ENCODE peak calls at places on chromosomes 12 and 14, in eight cellular contexts. One of them, this sample, is unnamed. For H3K4me1, the result is how much of the 10 kb centered on the place peaks cover.

GRCh38 chr14:35254736-35255135 is 37.4 kb upstream of the PSMA6 start:
- DNase-seq in right atrium auricular region: no peak
- DNase-seq in astrocyte: no peak
- DNase-seq in uterus: no peak
- DNase-seq in fibroblast of lung: no peak
- DNase-seq in neural progenitor cell: no peak
- DNase-seq in lung: no peak
- DNase-seq in esophagus squamous epithelium: no peak
- DNase-seq in this sample: no peak

GRCh38 chr12:46089414-46090162 is 99.2 kb upstream of the SCAF11 start:
- DNase-seq in right atrium auricular region: no peak
- DNase-seq in astrocyte: no peak
- DNase-seq in uterus: no peak
- DNase-seq in fibroblast of lung: no peak
- DNase-seq in neural progenitor cell: no peak
- DNase-seq in lung: no peak
- DNase-seq in esophagus squamous epithelium: no peak
- DNase-seq in this sample: no peak

GRCh38 chr14:106518054-106518943 is 991.9 kb downstream of the TMEM121 start:
- DNase-seq in right atrium auricular region: no peak
- DNase-seq in astrocyte: no peak
- DNase-seq in uterus: no peak
- DNase-seq in fibroblast of lung: no peak
- DNase-seq in neural progenitor cell: no peak
- DNase-seq in lung: peak
- DNase-seq in esophagus squamous epithelium: no peak
- DNase-seq in this sample: no peak

GRCh38 chr12:6769003-6769389 is 2.8 kb downstream of the PTMS start:
- DNase-seq in right atrium auricular region: no peak
- DNase-seq in astrocyte: peak
- DNase-seq in uterus: peak
- DNase-seq in fibroblast of lung: no peak
- DNase-seq in neural progenitor cell: peak
- DNase-seq in lung: no peak
- DNase-seq in esophagus squamous epithelium: no peak
- DNase-seq in this sample: peak

GRCh38 chr14:97692084-97692483 is 894.9 kb downstream of the VRK1 start:
- DNase-seq in right atrium auricular region: no peak
- DNase-seq in astrocyte: no peak
- DNase-seq in uterus: no peak
- DNase-seq in fibroblast of lung: no peak
- DNase-seq in neural progenitor cell: no peak
- DNase-seq in lung: no peak
- DNase-seq in esophagus squamous epithelium: no peak
- DNase-seq in this sample: no peak

GRCh38 chr12:130281157-130281799 is 56.4 kb upstream of the PIWIL1 start:
- DNase-seq in right atrium auricular region: no peak
- DNase-seq in astrocyte: no peak
- DNase-seq in uterus: no peak
- DNase-seq in fibroblast of lung: no peak
- DNase-seq in neural progenitor cell: peak
- DNase-seq in lung: no peak
- DNase-seq in esophagus squamous epithelium: no peak
- DNase-seq in this sample: no peak

GRCh38 chr14:71753976-71754375 is 178.3 kb upstream of the RGS6 start:
- DNase-seq in right atrium auricular region: no peak
- DNase-seq in astrocyte: no peak
- DNase-seq in uterus: no peak
- DNase-seq in fibroblast of lung: no peak
- DNase-seq in neural progenitor cell: no peak
- DNase-seq in lung: no peak
- DNase-seq in esophagus squamous epithelium: no peak
- DNase-seq in this sample: no peak

GRCh38 chr14:33618361-33619095 is 332.3 kb downstream of the EGLN3 start:
- DNase-seq in right atrium auricular region: no peak
- DNase-seq in astrocyte: peak
- DNase-seq in uterus: no peak
- DNase-seq in fibroblast of lung: no peak
- DNase-seq in neural progenitor cell: no peak
- DNase-seq in lung: no peak
- DNase-seq in esophagus squamous epithelium: no peak
- DNase-seq in this sample: no peak

GRCh38 chr14:105212541-105213305 is 31.6 kb upstream of the NUDT14 start:
- DNase-seq in right atrium auricular region: no peak
- DNase-seq in astrocyte: no peak
- DNase-seq in uterus: no peak
- DNase-seq in fibroblast of lung: no peak
- DNase-seq in neural progenitor cell: no peak
- DNase-seq in lung: no peak
- DNase-seq in esophagus squamous epithelium: no peak
- DNase-seq in this sample: no peak

GRCh38 chr12:49801141-49802063 is 26.8 kb downstream of the NCKAP5L start:
- DNase-seq in right atrium auricular region: no peak
- DNase-seq in astrocyte: no peak
- DNase-seq in uterus: no peak
- DNase-seq in fibroblast of lung: no peak
- DNase-seq in neural progenitor cell: no peak
- DNase-seq in lung: no peak
- DNase-seq in esophagus squamous epithelium: no peak
- DNase-seq in this sample: no peak

GRCh38 chr12:46400406-46400805 is 27.8 kb upstream of the SLC38A2 start:
- DNase-seq in right atrium auricular region: no peak
- DNase-seq in astrocyte: peak
- DNase-seq in uterus: no peak
- DNase-seq in fibroblast of lung: peak
- DNase-seq in neural progenitor cell: no peak
- DNase-seq in lung: no peak
- DNase-seq in esophagus squamous epithelium: no peak
- DNase-seq in this sample: no peak

GRCh38 chr14:73725116-73726024 is 11.2 kb upstream of the PNMA1 start:
- DNase-seq in right atrium auricular region: no peak
- DNase-seq in astrocyte: peak
- DNase-seq in uterus: no peak
- DNase-seq in fibroblast of lung: peak
- DNase-seq in neural progenitor cell: no peak
- DNase-seq in lung: no peak
- DNase-seq in esophagus squamous epithelium: no peak
- DNase-seq in this sample: no peak

GRCh38 chr14:98137626-98138025 is 1134.4 kb downstream of the BCL11B start:
- DNase-seq in right atrium auricular region: no peak
- DNase-seq in astrocyte: no peak
- DNase-seq in uterus: no peak
- DNase-seq in fibroblast of lung: no peak
- DNase-seq in neural progenitor cell: no peak
- DNase-seq in lung: no peak
- DNase-seq in esophagus squamous epithelium: no peak
- DNase-seq in this sample: no peak

GRCh38 chr12:93851245-93851665 is 174.1 kb downstream of the CRADD start:
- DNase-seq in right atrium auricular region: no peak
- DNase-seq in astrocyte: no peak
- DNase-seq in uterus: no peak
- DNase-seq in fibroblast of lung: no peak
- DNase-seq in neural progenitor cell: no peak
- DNase-seq in lung: no peak
- DNase-seq in esophagus squamous epithelium: no peak
- DNase-seq in this sample: no peak

GRCh38 chr12:124419292-124420040 is 124.6 kb downstream of the RFLNA start:
- DNase-seq in right atrium auricular region: no peak
- DNase-seq in astrocyte: no peak
- DNase-seq in uterus: no peak
- DNase-seq in fibroblast of lung: peak
- DNase-seq in neural progenitor cell: no peak
- DNase-seq in lung: no peak
- DNase-seq in esophagus squamous epithelium: no peak
- DNase-seq in this sample: no peak

GRCh38 chr12:54393743-54394142 is 9.2 kb upstream of the ZNF385A start:
- DNase-seq in right atrium auricular region: no peak
- DNase-seq in astrocyte: no peak
- DNase-seq in uterus: no peak
- DNase-seq in fibroblast of lung: no peak
- DNase-seq in neural progenitor cell: no peak
- DNase-seq in lung: no peak
- DNase-seq in esophagus squamous epithelium: no peak
- DNase-seq in this sample: no peak

GRCh38 chr12:15600223-15600935 is 188.8 kb downstream of the EPS8 start:
- DNase-seq in right atrium auricular region: no peak
- DNase-seq in astrocyte: no peak
- DNase-seq in uterus: no peak
- DNase-seq in fibroblast of lung: no peak
- DNase-seq in neural progenitor cell: no peak
- DNase-seq in lung: no peak
- DNase-seq in esophagus squamous epithelium: no peak
- DNase-seq in this sample: no peak

GRCh38 chr14:80388980-80389711 is 177.8 kb upstream of the DIO2 start:
- DNase-seq in right atrium auricular region: no peak
- DNase-seq in astrocyte: peak
- DNase-seq in uterus: no peak
- DNase-seq in fibroblast of lung: peak
- DNase-seq in neural progenitor cell: no peak
- DNase-seq in lung: no peak
- DNase-seq in esophagus squamous epithelium: no peak
- DNase-seq in this sample: no peak

GRCh38 chr12:2682301-2683282 is 112.2 kb upstream of the FKBP4 start:
- DNase-seq in right atrium auricular region: peak
- DNase-seq in astrocyte: peak
- DNase-seq in uterus: no peak
- DNase-seq in fibroblast of lung: peak
- DNase-seq in neural progenitor cell: peak
- DNase-seq in lung: peak
- DNase-seq in esophagus squamous epithelium: no peak
- DNase-seq in this sample: no peak

DNA sequence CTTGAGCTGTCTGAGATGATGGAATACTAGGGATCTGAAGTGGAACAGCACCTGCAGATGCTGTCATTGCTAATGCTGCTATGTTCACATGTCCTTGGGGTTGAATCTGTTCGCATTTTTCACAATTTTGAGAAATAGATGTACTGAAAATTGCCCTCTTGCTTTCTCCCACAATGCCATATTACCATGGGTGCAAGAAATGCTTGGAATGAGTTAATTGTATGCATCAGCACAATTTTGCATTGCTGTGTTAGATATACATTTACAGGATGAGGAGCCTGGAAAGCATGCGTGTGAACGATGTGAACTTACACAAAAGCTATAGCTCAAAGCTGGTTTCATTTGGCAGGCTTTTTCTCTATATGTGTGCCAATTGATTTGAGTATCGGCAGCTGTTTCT is 105.7 kb downstream of the FGD4 start:
- DNase-seq in right atrium auricular region: no peak
- DNase-seq in astrocyte: no peak
- DNase-seq in uterus: no peak
- DNase-seq in fibroblast of lung: peak
- DNase-seq in neural progenitor cell: no peak
- DNase-seq in lung: no peak
- DNase-seq in esophagus squamous epithelium: no peak
- DNase-seq in this sample: no peak
- H3K4me3 ChIP-seq in right atrium auricular region: no peak
- H3K4me3 ChIP-seq in astrocyte: no peak
- H3K4me3 ChIP-seq in uterus: no peak
- H3K4me3 ChIP-seq in fibroblast of lung: no peak
- H3K4me3 ChIP-seq in neural progenitor cell: peak
- H3K4me3 ChIP-seq in lung: no peak
- H3K4me3 ChIP-seq in esophagus squamous epithelium: no peak
- H3K4me3 ChIP-seq in this sample: no peak

GRCh38 chr12:113818833-113819232 is 147.3 kb downstream of the RBM19 start:
- DNase-seq in right atrium auricular region: no peak
- DNase-seq in astrocyte: no peak
- DNase-seq in uterus: no peak
- DNase-seq in fibroblast of lung: no peak
- DNase-seq in neural progenitor cell: peak
- DNase-seq in lung: no peak
- DNase-seq in esophagus squamous epithelium: no peak
- DNase-seq in this sample: no peak
- TF ChIP-seq CTCF in right atrium auricular region: no peak
- TF ChIP-seq CTCF in astrocyte: no peak
- TF ChIP-seq CTCF in uterus: no peak
- TF ChIP-seq CTCF in fibroblast of lung: no peak
- TF ChIP-seq CTCF in neural progenitor cell: peak
- TF ChIP-seq CTCF in lung: no peak
- TF ChIP-seq CTCF in esophagus squamous epithelium: no peak
- TF ChIP-seq CTCF in this sample: no peak

GRCh38 chr14:23639891-23640523 is 3.8 kb downstream of the DHRS2 start:
- DNase-seq in right atrium auricular region: no peak
- DNase-seq in astrocyte: no peak
- DNase-seq in uterus: no peak
- DNase-seq in fibroblast of lung: no peak
- DNase-seq in neural progenitor cell: no peak
- DNase-seq in lung: no peak
- DNase-seq in esophagus squamous epithelium: no peak
- DNase-seq in this sample: no peak
- H3K4me1 ChIP-seq in right atrium auricular region: under half
- H3K4me1 ChIP-seq in astrocyte: under half
- H3K4me1 ChIP-seq in uterus: under half
- H3K4me1 ChIP-seq in fibroblast of lung: under half
- H3K4me1 ChIP-seq in neural progenitor cell: under half
- H3K4me1 ChIP-seq in lung: under half
- H3K4me1 ChIP-seq in esophagus squamous epithelium: under half
- H3K4me1 ChIP-seq in this sample: under half

GRCh38 chr12:132583311-132583710 is 27.1 kb downstream of the LRCOL1 start:
- DNase-seq in right atrium auricular region: no peak
- DNase-seq in astrocyte: no peak
- DNase-seq in uterus: no peak
- DNase-seq in fibroblast of lung: no peak
- DNase-seq in neural progenitor cell: peak
- DNase-seq in lung: no peak
- DNase-seq in esophagus squamous epithelium: no peak
- DNase-seq in this sample: no peak

GRCh38 chr12:132580701-132581292 is 29.6 kb downstream of the LRCOL1 start:
- DNase-seq in right atrium auricular region: no peak
- DNase-seq in astrocyte: no peak
- DNase-seq in uterus: no peak
- DNase-seq in fibroblast of lung: no peak
- DNase-seq in neural progenitor cell: no peak
- DNase-seq in lung: no peak
- DNase-seq in esophagus squamous epithelium: no peak
- DNase-seq in this sample: no peak

GRCh38 chr12:132581348-132582057 is 28.9 kb downstream of the LRCOL1 start:
- DNase-seq in right atrium auricular region: no peak
- DNase-seq in astrocyte: no peak
- DNase-seq in uterus: no peak
- DNase-seq in fibroblast of lung: no peak
- DNase-seq in neural progenitor cell: no peak
- DNase-seq in lung: no peak
- DNase-seq in esophagus squamous epithelium: no peak
- DNase-seq in this sample: no peak

GRCh38 chr12:132582582-132583279 is 27.7 kb downstream of the LRCOL1 start:
- DNase-seq in right atrium auricular region: no peak
- DNase-seq in astrocyte: no peak
- DNase-seq in uterus: no peak
- DNase-seq in fibroblast of lung: no peak
- DNase-seq in neural progenitor cell: no peak
- DNase-seq in lung: no peak
- DNase-seq in esophagus squamous epithelium: no peak
- DNase-seq in this sample: no peak

DNA sequence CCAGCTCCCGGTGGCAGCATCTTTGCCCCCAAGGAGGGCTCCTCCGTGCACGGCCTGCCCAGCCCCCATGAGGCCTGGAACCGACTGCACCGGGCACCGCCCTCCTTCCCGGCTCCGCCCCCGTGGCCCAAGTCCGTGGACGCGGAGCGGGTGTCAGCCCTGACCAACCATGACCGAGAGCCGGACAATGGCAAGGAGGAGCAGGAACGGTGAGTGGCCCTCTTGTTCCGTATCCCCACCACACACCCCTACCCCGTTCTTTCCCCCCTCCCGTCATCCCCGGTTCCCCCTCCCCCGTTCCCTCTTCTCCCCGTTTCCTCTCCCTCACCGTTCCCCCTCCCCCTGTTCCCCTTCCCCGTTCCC is 28.3 kb downstream of the LRCOL1 start:
- DNase-seq in right atrium auricular region: no peak
- DNase-seq in astrocyte: no peak
- DNase-seq in uterus: no peak
- DNase-seq in fibroblast of lung: no peak
- DNase-seq in neural progenitor cell: peak
- DNase-seq in lung: no peak
- DNase-seq in esophagus squamous epithelium: no peak
- DNase-seq in this sample: peak
- H3K4me3 ChIP-seq in right atrium auricular region: peak
- H3K4me3 ChIP-seq in astrocyte: no peak
- H3K4me3 ChIP-seq in uterus: peak
- H3K4me3 ChIP-seq in fibroblast of lung: no peak
- H3K4me3 ChIP-seq in neural progenitor cell: peak
- H3K4me3 ChIP-seq in lung: no peak
- H3K4me3 ChIP-seq in esophagus squamous epithelium: peak
- H3K4me3 ChIP-seq in this sample: peak

This sample was measured in tibial artery.